ENCODE peak calls at places on chromosomes 6 and 20, in six cellular contexts. Q is left lung; L is H1; I is AG04450; B is fibroblast of lung; H is CD8-positive, alpha-beta memory T cell. U is an unnamed sample.

GRCh38 chr6:150030611-150031010 is 5.3 kb upstream of the RAET1L start:
- DNase-seq in Q (no peak), L (no peak), I (no peak), B (no peak), H (no peak), U (no peak)

GRCh38 chr6:122838060-122838780 is 49.2 kb downstream of the SMPDL3A start:
- DNase-seq in Q (no peak), L (no peak), I (no peak), B (peak; percentile 18), H (no peak), U (no peak)

GRCh38 chr6:97524846-97525245 is 241.8 kb upstream of the MMS22L start:
- DNase-seq in Q (no peak), L (peak; percentile 53), I (no peak), B (peak; percentile 8), H (no peak), U (peak; percentile 44)

GRCh38 chr20:62938105-62938888 is at the start of gene GID8:
- DNase-seq in Q (peak; percentile 90), L (no peak), I (no peak), B (peak; percentile 49), H (no peak), U (no peak)

GRCh38 chr6:166621114-166621540 is 5.9 kb downstream of the RPS6KA2 start:
- DNase-seq in Q (no peak), L (no peak), I (no peak), B (no peak), H (no peak), U (no peak)

GRCh38 chr20:32516583-32516982 is 68.5 kb downstream of the NOL4L start:
- DNase-seq in Q (peak; percentile 47), L (no peak), I (no peak), B (no peak), H (no peak), U (no peak)

GRCh38 chr6:154732538-154732823 is 735 bp upstream of the SCAF8 start:
- DNase-seq in Q (no peak), L (no peak), I (no peak), B (no peak), H (no peak), U (no peak)

GRCh38 chr20:57265649-57266250 is 691 bp downstream of the BMP7 start:
- DNase-seq in Q (no peak), L (peak; percentile 72), I (no peak), B (no peak), H (no peak), U (no peak)

GRCh38 chr20:35334511-35335101 is 42.4 kb upstream of the FAM83C start:
- DNase-seq in Q (no peak), L (no peak), I (no peak), B (no peak), H (no peak), U (no peak)

GRCh38 chr6:56244089-56244488 is 3.3 kb downstream of the COL21A1 start:
- DNase-seq in Q (no peak), L (no peak), I (no peak), B (no peak), H (no peak), U (no peak)

GRCh38 chr6:7905416-7905815 is 5.2 kb downstream of the TXNDC5 start:
- DNase-seq in Q (no peak), L (no peak), I (no peak), B (no peak), H (no peak), U (no peak)

GRCh38 chr6:55016261-55016660 is 158.1 kb upstream of the HCRTR2 start:
- DNase-seq in Q (no peak), L (no peak), I (no peak), B (no peak), H (no peak), U (no peak)

GRCh38 chr6:33118525-33119123 is 42.8 kb downstream of the HLA-DPB1 start:
- DNase-seq in Q (no peak), L (peak; percentile 59), I (peak; percentile 8), B (peak; percentile 25), H (peak; percentile 60), U (peak; percentile 44)

GRCh38 chr6:7138111-7138510 is 30.4 kb downstream of the RREB1 start:
- DNase-seq in Q (no peak), L (no peak), I (no peak), B (no peak), H (no peak), U (no peak)

GRCh38 chr20:41408131-41408789 is 41.6 kb upstream of the EMILIN3 start:
- DNase-seq in Q (no peak), L (no peak), I (no peak), B (no peak), H (no peak), U (no peak)
- H3K27ac ChIP-seq in Q (no peak overlapping the region), L (no peak overlapping the region), I (no peak overlapping the region), B (no peak overlapping the region), H (no peak overlapping the region), U (no peak overlapping the region)

DNA sequence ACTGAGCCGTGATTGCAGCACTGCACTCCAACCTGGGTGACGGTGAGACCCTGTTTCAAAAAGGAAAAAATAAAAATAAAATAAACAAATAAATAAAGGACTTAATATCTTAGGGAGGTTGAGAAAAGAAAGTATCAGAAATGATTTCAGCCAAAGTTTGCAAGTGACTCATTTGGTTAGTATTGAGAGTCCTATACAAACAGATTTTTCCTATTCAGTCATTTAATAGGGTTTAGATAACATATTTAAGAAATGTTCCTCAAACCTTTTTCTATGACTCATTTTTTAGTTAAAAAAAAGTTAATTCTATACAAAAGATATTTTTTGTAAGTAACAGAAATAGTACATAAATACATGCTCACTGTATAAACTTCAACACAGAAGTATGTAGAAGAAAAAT is 235.1 kb downstream of the GJA1 start:
- DNase-seq in Q (no peak), L (no peak), I (no peak), B (peak; percentile 62), H (no peak), U (no peak)
- H3K27ac ChIP-seq in Q (no peak overlapping the region), L (no peak overlapping the region), I (no peak overlapping the region), B (no peak overlapping the region), H (no peak overlapping the region), U (no peak overlapping the region)

GRCh38 chr20:22887796-22888195 is 147.3 kb upstream of the SSTR4 start:
- DNase-seq in Q (no peak), L (no peak), I (no peak), B (no peak), H (no peak), U (no peak)
- H3K27ac ChIP-seq in Q (no peak overlapping the region), L (no peak overlapping the region), I (no peak overlapping the region), B (no peak overlapping the region), H (no peak overlapping the region), U (no peak overlapping the region)

GRCh38 chr6:3838992-3839867 is 9.9 kb upstream of the FAM50B start:
- DNase-seq in Q (no peak), L (no peak), I (no peak), B (peak; percentile 28), H (no peak), U (no peak)
- H3K27ac ChIP-seq in Q (no peak overlapping the region), L (no peak overlapping the region), I (no peak overlapping the region), B (no peak overlapping the region), H (no peak overlapping the region), U (no peak overlapping the region)

GRCh38 chr6:79167931-79168694 is 66.4 kb downstream of the HMGN3 start:
- DNase-seq in Q (no peak), L (no peak), I (no peak), B (peak; percentile 64), H (no peak), U (no peak)

GRCh38 chr6:79170431-79170830 is 64.1 kb downstream of the HMGN3 start:
- DNase-seq in Q (no peak), L (no peak), I (no peak), B (peak; percentile 27), H (no peak), U (no peak)

GRCh38 chr6:79173378-79173777 is 61.1 kb downstream of the HMGN3 start:
- DNase-seq in Q (no peak), L (no peak), I (no peak), B (no peak), H (no peak), U (no peak)

GRCh38 chr6:79170915-79171314 is 63.6 kb downstream of the HMGN3 start:
- DNase-seq in Q (no peak), L (no peak), I (no peak), B (peak; percentile 90), H (no peak), U (no peak)

GRCh38 chr6:79168695-79168980 is 65.8 kb downstream of the HMGN3 start:
- DNase-seq in Q (no peak), L (no peak), I (no peak), B (peak; percentile 73), H (no peak), U (no peak)
- H3K27ac ChIP-seq in Q (no peak overlapping the region), L (no peak overlapping the region), I (no peak overlapping the region), B (no peak overlapping the region), H (no peak overlapping the region), U (no peak overlapping the region)

GRCh38 chr6:43311681-43312080 is 3.1 kb upstream of the CRIP3 start:
- DNase-seq in Q (no peak), L (no peak), I (no peak), B (no peak), H (no peak), U (no peak)
- H3K27ac ChIP-seq in Q (no peak overlapping the region), L (no peak overlapping the region), I (no peak overlapping the region), B (no peak overlapping the region), H (no peak overlapping the region), U (no peak overlapping the region)

GRCh38 chr6:14092301-14092700 is 25.3 kb upstream of the CD83 start:
- DNase-seq in Q (no peak), L (no peak), I (no peak), B (no peak), H (no peak), U (no peak)
- H3K27ac ChIP-seq in Q (no peak overlapping the region), L (no peak overlapping the region), I (no peak overlapping the region), B (no peak overlapping the region), H (no peak overlapping the region), U (no peak overlapping the region)

DNA sequence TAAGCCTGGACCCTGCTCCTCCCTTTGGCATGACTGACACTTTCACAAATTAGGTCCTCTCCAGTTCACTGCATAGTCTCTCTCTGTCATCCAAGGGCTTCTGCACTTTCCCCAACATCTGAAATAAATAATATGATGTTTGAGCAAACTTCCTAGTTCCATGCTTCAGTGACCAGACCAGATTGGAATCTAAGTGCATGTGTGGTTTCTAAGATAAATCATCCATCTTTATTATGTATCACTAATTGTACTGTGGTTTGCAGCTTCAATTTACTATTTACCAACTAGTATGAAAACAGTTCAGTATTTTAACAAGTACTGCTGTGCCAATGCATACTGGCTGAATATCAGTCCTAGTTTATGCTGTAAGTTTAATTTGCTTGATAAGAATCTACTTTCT is 18.7 kb downstream of the SESN1 start:
- DNase-seq in Q (no peak), L (no peak), I (no peak), B (peak; percentile 50), H (no peak), U (no peak)
- H3K27ac ChIP-seq in Q (no peak overlapping the region), L (no peak overlapping the region), I (no peak overlapping the region), B (no peak overlapping the region), H (no peak overlapping the region), U (no peak overlapping the region)

U was measured in SK-N-MC.